ENCODE peak calls at places on chromosomes 6 and 20, in four cellular contexts. Q, U, B and R are unnamed samples.

GRCh38 chr6:77883849-77884248 is 231.0 kb downstream of the MEI4 start:
- DNase-seq in Q (no peak), B (no peak), U (no peak), R (no peak)

GRCh38 chr6:42441059-42441471 is 10.7 kb downstream of the TRERF1 start:
- DNase-seq in B (no peak), Q (no peak), U (peak), R (no peak)

GRCh38 chr6:44049163-44049988 is 77.9 kb downstream of the MRPL14 start:
- DNase-seq in Q (no peak), B (no peak), U (no peak), R (no peak)

GRCh38 chr20:61937963-61938838 is 127.5 kb downstream of the TAF4 start:
- DNase-seq in Q (no peak), U (no peak), B (no peak), R (no peak)

GRCh38 chr6:168513766-168514165 is 72.8 kb downstream of the SMOC2 start:
- DNase-seq in B (no peak), Q (no peak), U (no peak), R (no peak)

GRCh38 chr20:6008254-6008653 is 45.6 kb downstream of the LRRN4 start:
- DNase-seq in B (peak), Q (no peak), U (peak), R (no peak)

GRCh38 chr6:152170702-152171667 is 363.5 kb downstream of the ESR1 start:
- DNase-seq in B (no peak), U (no peak), Q (no peak), R (peak)

GRCh38 chr6:62229231-62229630 is 56.8 kb downstream of the KHDRBS2 start:
- DNase-seq in Q (no peak), U (no peak), B (no peak), R (no peak)

GRCh38 chr20:57388953-57389694 is 2.1 kb upstream of the RBM38 start:
- DNase-seq in U (peak), Q (peak), B (peak), R (peak)

GRCh38 chr20:23235173-23236027 is 115.2 kb upstream of the NXT1 start:
- DNase-seq in U (peak), B (peak), Q (no peak), R (no peak)

GRCh38 chr6:141675957-141676356 is 456.8 kb upstream of the GJE1 start:
- DNase-seq in B (no peak), Q (no peak), U (no peak), R (no peak)
- TF ChIP-seq CTCF in B (peak), Q (no peak), U (no peak), R (no peak)

GRCh38 chr6:1079525-1079924 is 232.4 kb upstream of the FOXQ1 start:
- DNase-seq in B (no peak), Q (no peak), U (no peak), R (no peak)

GRCh38 chr6:1080453-1081328 is 231.2 kb upstream of the FOXQ1 start:
- DNase-seq in Q (no peak), B (no peak), U (no peak), R (no peak)

GRCh38 chr6:1082040-1082935 is 229.6 kb upstream of the FOXQ1 start:
- DNase-seq in Q (no peak), B (no peak), U (no peak), R (no peak)

GRCh38 chr6:1077822-1078221 is 234.1 kb upstream of the FOXQ1 start:
- DNase-seq in B (no peak), Q (no peak), U (no peak), R (no peak)

DNA sequence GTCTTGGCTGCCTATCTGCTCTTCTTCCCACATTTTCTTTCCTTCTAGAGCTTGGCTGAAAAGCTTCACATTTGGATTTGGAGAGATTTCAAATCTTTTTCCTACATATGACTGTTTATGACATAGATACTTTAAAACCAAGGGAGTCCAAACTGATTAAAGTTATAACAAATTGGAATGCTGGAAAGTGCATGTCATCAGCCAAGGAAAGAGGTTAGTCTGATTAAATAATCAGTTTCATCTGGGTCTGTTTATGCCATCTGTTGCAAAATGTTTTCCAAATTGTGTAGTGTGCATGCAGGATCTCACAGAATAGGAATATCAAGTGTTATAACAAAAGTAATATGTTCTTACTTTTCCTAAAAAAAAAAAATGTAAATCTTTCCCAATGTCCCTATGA is 230.3 kb upstream of the FOXQ1 start:
- DNase-seq in Q (no peak), B (no peak), U (no peak), R (no peak)
- H3K4me3 ChIP-seq in Q (no peak), B (no peak), U (no peak), R (no peak)

GRCh38 chr20:63520594-63520938 is at the start of gene PPDPF:
- DNase-seq in U (peak), Q (peak), B (peak), R (peak)

GRCh38 chr20:63517376-63518309 is 2.9 kb upstream of the PPDPF start:
- DNase-seq in B (no peak), Q (no peak), U (no peak), R (peak)

GRCh38 chr20:63519765-63520593 is 586 bp upstream of the PPDPF start:
- DNase-seq in U (no peak), Q (peak), B (peak), R (peak)

GRCh38 chr20:63518946-63519764 is 1.4 kb upstream of the PPDPF start:
- DNase-seq in B (no peak), U (no peak), Q (no peak), R (peak)

GRCh38 chr20:63518351-63518861 is 2.2 kb upstream of the PPDPF start:
- DNase-seq in U (no peak), B (peak), Q (no peak), R (peak)
- TF ChIP-seq CTCF in U (no peak), B (no peak), Q (no peak), R (no peak)

DNA sequence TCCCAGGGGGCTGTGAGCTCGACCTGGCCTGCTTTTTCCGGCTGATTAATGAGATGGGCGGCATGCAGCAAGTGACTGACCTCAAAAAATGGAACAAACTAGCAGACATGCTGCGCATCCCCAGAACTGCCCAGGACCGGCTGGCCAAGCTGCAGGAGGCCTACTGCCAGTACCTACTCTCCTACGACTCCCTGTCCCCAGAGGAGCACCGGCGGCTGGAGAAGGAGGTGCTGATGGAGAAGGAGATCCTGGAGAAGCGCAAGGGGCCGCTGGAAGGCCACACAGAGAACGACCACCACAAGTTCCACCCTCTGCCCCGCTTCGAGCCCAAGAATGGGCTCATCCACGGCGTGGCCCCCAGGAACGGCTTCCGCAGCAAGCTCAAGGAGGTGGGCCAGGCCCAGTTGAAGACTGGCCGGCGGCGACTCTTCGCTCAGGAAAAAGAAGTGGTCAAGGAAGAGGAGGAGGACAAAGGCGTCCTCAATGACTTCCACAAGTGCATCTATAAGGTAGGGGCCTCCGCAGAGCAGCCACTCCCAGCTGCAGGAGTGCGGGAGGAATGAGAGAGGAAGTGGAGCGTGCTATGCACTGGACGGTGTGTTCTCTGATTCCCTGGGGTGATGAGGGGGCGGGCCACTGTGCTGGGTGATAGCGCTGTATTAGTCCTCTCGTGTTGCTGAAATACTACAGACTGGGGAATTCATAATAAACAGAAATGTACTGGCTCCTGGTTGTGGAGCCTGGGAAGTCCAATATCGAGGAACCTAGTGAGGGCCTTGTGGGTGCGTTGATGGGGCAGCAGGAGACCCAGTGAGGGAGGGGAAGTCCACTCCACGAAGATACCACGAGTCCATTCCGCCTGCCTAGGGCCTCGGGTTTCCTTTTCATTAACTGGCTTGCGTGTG is 161.7 kb downstream of the DTNBP1 start:
- DNase-seq in B (no peak), U (no peak), Q (no peak), R (no peak)
- H3K4me3 ChIP-seq in B (no peak), U (no peak), Q (no peak), R (no peak)

GRCh38 chr6:156033598-156033997 is 578.0 kb upstream of the NOX3 start:
- DNase-seq in B (no peak), U (no peak), Q (no peak), R (no peak)

GRCh38 chr6:156028310-156029131 is 572.9 kb upstream of the NOX3 start:
- DNase-seq in Q (no peak), U (no peak), B (no peak), R (no peak)

GRCh38 chr6:156029296-156029985 is 573.8 kb upstream of the NOX3 start:
- DNase-seq in Q (no peak), U (no peak), B (no peak), R (no peak)

GRCh38 chr6:156030053-156030452 is 574.4 kb upstream of the NOX3 start:
- DNase-seq in Q (no peak), U (no peak), B (no peak), R (no peak)

GRCh38 chr6:156031516-156031915 is 575.9 kb upstream of the NOX3 start:
- DNase-seq in Q (no peak), B (no peak), U (no peak), R (no peak)
- TF ChIP-seq CTCF in Q (no peak), B (no peak), U (no peak), R (no peak)

DNA sequence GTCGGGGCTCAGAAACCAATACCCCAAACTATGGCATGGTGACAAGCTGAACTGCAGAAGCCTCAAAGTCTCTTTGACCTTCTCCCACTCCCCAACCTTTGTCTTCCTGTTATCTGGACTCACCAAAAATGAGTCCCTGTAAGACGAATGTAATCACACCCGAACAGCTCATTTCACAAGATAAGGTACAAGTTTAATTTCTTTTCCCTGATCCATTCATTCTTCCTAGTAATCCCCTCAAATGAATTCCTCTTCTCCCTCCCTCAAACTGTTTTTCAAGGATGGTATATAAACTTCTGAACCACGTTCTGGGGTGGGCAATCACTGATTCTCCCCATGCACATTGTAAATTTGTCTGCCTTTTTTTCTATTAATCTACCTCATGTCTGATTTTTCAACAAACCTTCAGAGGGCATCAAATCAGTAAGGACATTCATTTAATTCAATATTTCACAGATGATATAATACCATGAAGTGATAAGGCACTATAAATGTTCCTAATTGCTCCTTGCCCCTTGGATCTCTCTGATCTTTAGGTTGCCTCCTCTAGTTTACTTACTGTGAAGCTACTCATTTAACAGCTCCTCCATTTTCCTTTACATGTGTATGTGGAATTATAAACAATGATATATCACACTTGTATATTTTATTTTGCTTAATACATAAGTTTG is 77.2 kb downstream of the OR2B2 start:
- DNase-seq in B (no peak), Q (no peak), U (no peak), R (no peak)
- H3K4me3 ChIP-seq in B (no peak), Q (no peak), U (no peak), R (peak)

GRCh38 chr6:30721198-30722024 is 1.3 kb downstream of the TUBB start:
- DNase-seq in Q (peak), U (peak), B (peak), R (peak)
- TF ChIP-seq CTCF in Q (peak), U (peak), B (peak), R (no peak)

GRCh38 chr6:36187446-36187845 is 9.1 kb upstream of the BRPF3 start:
- DNase-seq in U (no peak), Q (no peak), B (no peak), R (no peak)
- H3K4me3 ChIP-seq in U (no peak), Q (no peak), B (no peak), R (no peak)

DNA sequence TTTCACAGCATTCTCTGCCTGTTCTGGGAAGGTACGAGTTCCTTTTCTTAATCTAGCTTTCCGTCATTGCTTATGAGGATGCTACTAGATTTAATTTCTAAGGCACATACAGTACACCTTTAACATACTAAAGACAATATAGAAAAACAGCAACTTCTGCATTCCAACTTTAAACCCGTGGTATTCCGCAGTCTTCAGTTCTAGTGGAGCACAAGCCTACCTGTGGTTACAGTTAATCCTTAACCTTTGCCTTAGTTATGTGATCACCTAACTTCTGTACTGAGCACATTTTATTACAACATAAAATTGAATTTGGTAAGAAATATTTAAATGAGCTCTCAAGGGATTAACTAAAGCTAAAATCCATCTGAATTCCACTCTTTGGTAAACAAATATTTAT is 289.5 kb downstream of the BTBD9 start:
- DNase-seq in Q (no peak), U (no peak), B (no peak), R (no peak)
- TF ChIP-seq CTCF in Q (no peak), U (no peak), B (no peak), R (no peak)

DNA sequence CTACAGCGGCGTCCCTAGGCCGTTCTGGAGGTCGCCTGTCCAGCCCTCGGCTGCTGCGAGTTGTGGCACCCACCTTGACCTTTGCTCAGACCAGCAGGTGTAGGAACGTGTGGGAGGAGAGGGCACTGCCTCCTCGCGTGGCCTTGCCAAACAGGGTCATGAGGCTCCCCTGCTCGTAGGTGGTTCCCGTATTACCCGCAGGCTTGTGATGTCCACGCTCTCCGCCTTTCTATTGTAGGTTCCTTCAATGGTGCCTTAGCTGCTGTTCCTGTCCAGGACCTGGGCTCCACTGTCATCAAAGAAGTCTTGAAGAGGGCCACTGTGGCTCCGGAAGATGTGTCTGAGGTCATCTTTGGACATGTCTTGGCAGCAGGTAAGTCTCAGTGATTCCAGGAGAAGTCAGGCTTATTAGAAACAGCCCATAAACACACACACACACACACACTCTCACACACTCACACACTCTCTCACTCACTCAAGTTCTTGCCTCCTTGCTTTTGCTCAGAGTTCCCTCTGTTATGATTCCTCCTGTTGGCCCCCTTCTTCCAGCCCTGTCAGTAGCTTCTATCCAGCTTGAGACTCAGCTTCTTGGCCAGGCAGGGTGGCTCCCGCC is 942 bp downstream of the ACAT2 start:
- DNase-seq in Q (peak), U (peak), B (no peak), R (no peak)
- H3K4me3 ChIP-seq in Q (peak), U (peak), B (peak), R (peak)